ENCODE peak calls at places on chromosomes 4 and X, in six cellular contexts. I is endothelial cell; J is stimulated activated naive CD4-positive, alpha-beta T cell; G is glutamatergic neuron; S is nephron progenitor cell; U is suprapubic skin. T is an unnamed sample.

GRCh38 chrX:40244980-40245379 is 147.2 kb upstream of the BCOR start:
- DNase-seq in I (no peak), J (no peak), G (peak; percentile 31), S (no peak), U (no peak), T (no peak)

GRCh38 chr4:182806259-182807252 is 110.6 kb downstream of the DCTD start:
- DNase-seq in I (peak; percentile 96), J (peak; percentile 32), G (peak; percentile 94), S (peak; percentile 95), U (peak; percentile 80), T (peak; percentile 94)

GRCh38 chr4:25500626-25501318 is 123.7 kb downstream of the ANAPC4 start:
- DNase-seq in I (no peak), J (no peak), G (no peak), S (no peak), U (no peak), T (no peak)

GRCh38 chr4:85598936-85599335 is 124.0 kb downstream of the ARHGAP24 start:
- DNase-seq in I (no peak), J (no peak), G (no peak), S (no peak), U (no peak), T (no peak)

GRCh38 chrX:1528186-1528883 is 8.7 kb downstream of the P2RY8 start:
- DNase-seq in I (no peak), J (no peak), G (no peak), S (no peak), U (peak; percentile 11), T (peak; percentile 28)

GRCh38 chr4:47690611-47691010 is 147.3 kb downstream of the CORIN start:
- DNase-seq in I (no peak), J (no peak), G (no peak), S (no peak), U (no peak), T (no peak)

GRCh38 chr4:158945529-158946108 is 157.3 kb upstream of the RAPGEF2 start:
- DNase-seq in I (no peak), J (no peak), G (no peak), S (no peak), U (no peak), T (no peak)

GRCh38 chr4:133146574-133147198 is 2.4 kb upstream of the PCDH10 start:
- DNase-seq in I (peak; percentile 78), J (no peak), G (peak; percentile 77), S (peak; percentile 77), U (no peak), T (peak; percentile 75)

GRCh38 chr4:139875456-139875855 is 209.8 kb downstream of the MGST2 start:
- DNase-seq in I (no peak), J (no peak), G (peak; percentile 31), S (peak; percentile 26), U (no peak), T (no peak)

T was measured in lower leg skin.